ENCODE peak calls at places on chromosome 4, in eight cellular contexts. A, D, K, B, N, O, Q and X are unnamed samples.

GRCh38 chr4:175457956-175458355 is 354.1 kb downstream of the GPM6A start:
- DNase-seq in O (no peak), N (no peak), B (no peak), D (no peak), A (no peak), K (no peak), Q (peak), X (no peak)

GRCh38 chr4:128384765-128385164 is 97.2 kb upstream of the PGRMC2 start:
- DNase-seq in N (no peak), A (no peak), K (no peak), O (no peak), D (no peak), B (no peak), Q (no peak), X (no peak)

GRCh38 chr4:149072359-149072758 is 630.1 kb upstream of the NR3C2 start:
- DNase-seq in N (no peak), B (no peak), Q (no peak), O (no peak), K (no peak), A (no peak), D (no peak), X (no peak)

GRCh38 chr4:19987746-19988145 is 264.0 kb upstream of the SLIT2 start:
- DNase-seq in N (no peak), A (peak), Q (peak), O (peak), D (no peak), K (no peak), B (no peak), X (no peak)

GRCh38 chr4:27350161-27350560 is 489.5 kb downstream of the STIM2 start:
- DNase-seq in O (no peak), N (no peak), D (no peak), K (peak), B (no peak), Q (peak), A (no peak), X (no peak)

GRCh38 chr4:108762559-108763225 is at the start of gene ETNPPL:
- DNase-seq in A (peak), D (no peak), N (peak), K (no peak), Q (no peak), O (no peak), B (peak), X (peak)

GRCh38 chr4:139919513-139919912 is 234.5 kb downstream of the MAML3 start:
- DNase-seq in Q (no peak), B (no peak), D (no peak), N (no peak), O (peak), A (peak), K (no peak), X (no peak)

GRCh38 chr4:77586953-77587383 is 18.7 kb upstream of the CXCL13 start:
- DNase-seq in A (peak), D (no peak), Q (peak), O (no peak), N (no peak), K (no peak), B (no peak), X (no peak)

GRCh38 chr4:138305055-138305454 is 62.9 kb upstream of the SLC7A11 start:
- DNase-seq in D (no peak), Q (no peak), A (no peak), K (no peak), N (no peak), B (no peak), O (no peak), X (no peak)

GRCh38 chr4:2804973-2805501 is 12.2 kb downstream of the SH3BP2 start:
- DNase-seq in Q (no peak), D (no peak), K (no peak), O (no peak), N (peak), A (no peak), B (peak), X (no peak)

GRCh38 chr4:12595489-12595888 is 888.7 kb downstream of the RAB28 start:
- DNase-seq in Q (no peak), B (no peak), O (no peak), N (no peak), K (no peak), D (no peak), A (no peak), X (no peak)

GRCh38 chr4:118967393-118967792 is 78.7 kb downstream of the SYNPO2 start:
- DNase-seq in Q (peak), D (no peak), K (no peak), O (peak), B (no peak), N (no peak), A (peak), X (no peak)

GRCh38 chr4:38675167-38676121 is 11.4 kb downstream of the KLF3 start:
- DNase-seq in D (peak), Q (peak), K (peak), A (peak), N (peak), B (peak), O (peak), X (peak)

GRCh38 chr4:144411119-144411518 is 234.8 kb upstream of the HHIP start:
- DNase-seq in D (no peak), B (no peak), K (no peak), O (no peak), N (no peak), A (no peak), Q (no peak), X (no peak)

GRCh38 chr4:69239777-69240176 is 25.2 kb upstream of the UGT2B11 start:
- DNase-seq in K (no peak), N (no peak), B (no peak), D (no peak), Q (peak), O (no peak), A (no peak), X (peak)

GRCh38 chr4:8534129-8534528 is 46.1 kb upstream of the GPR78 start:
- DNase-seq in K (peak), D (no peak), B (no peak), O (peak), N (no peak), A (peak), Q (peak), X (peak)

GRCh38 chr4:138239496-138239895 is 2.7 kb downstream of the SLC7A11 start:
- DNase-seq in N (no peak), B (no peak), Q (no peak), K (no peak), A (no peak), D (no peak), O (no peak), X (no peak)

DNA sequence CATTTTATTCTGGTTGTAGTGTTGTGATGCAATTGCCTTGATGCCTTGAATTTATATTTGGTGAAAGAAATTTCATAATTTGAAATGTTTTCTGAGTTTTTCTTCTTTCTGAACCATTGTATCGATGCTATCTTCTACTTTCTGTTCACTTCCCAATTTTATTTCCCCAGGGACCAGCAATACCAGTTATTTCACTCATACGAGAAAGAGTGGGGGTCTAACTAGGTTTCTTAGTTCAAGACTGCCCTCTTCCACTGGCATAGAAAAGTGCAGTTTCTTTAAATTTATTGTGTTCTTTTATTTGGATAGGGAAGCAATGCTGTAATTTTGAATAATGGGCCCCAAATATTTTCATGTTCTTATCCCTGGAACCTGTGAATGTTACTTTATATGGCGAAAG is 544.0 kb upstream of the ADGRL3 start:
- DNase-seq in B (no peak), K (no peak), A (no peak), N (no peak), O (no peak), Q (no peak), D (no peak), X (no peak)
- TF ChIP-seq CTCF in B (no peak), K (no peak), A (no peak), N (no peak), O (peak), Q (peak), D (no peak), X (no peak)

GRCh38 chr4:9947168-9948062 is 73.9 kb downstream of the SLC2A9 start:
- DNase-seq in N (no peak), B (no peak), D (no peak), Q (no peak), A (no peak), O (no peak), K (no peak), X (no peak)
- H3K27ac ChIP-seq in N (no peak), B (no peak), D (no peak), Q (no peak), A (no peak), O (no peak), K (no peak), X (no peak)

GRCh38 chr4:154314248-154314647 is 177.4 kb downstream of the DCHS2 start:
- DNase-seq in K (peak), N (no peak), O (no peak), Q (no peak), D (no peak), A (peak), B (no peak), X (no peak)
- TF ChIP-seq CTCF in K (peak), N (no peak), O (peak), Q (peak), D (no peak), A (peak), B (no peak), X (no peak)

GRCh38 chr4:687975-688694 is 816 bp downstream of the SLC49A3 start:
- DNase-seq in B (no peak), D (no peak), N (peak), K (no peak), O (no peak), Q (no peak), A (no peak), X (no peak)

GRCh38 chr4:685681-686218 is 3.2 kb downstream of the SLC49A3 start:
- DNase-seq in Q (no peak), D (no peak), K (no peak), N (no peak), A (no peak), B (no peak), O (no peak), X (no peak)

GRCh38 chr4:687048-687974 is 1.6 kb downstream of the SLC49A3 start:
- DNase-seq in D (no peak), A (peak), B (peak), O (peak), K (peak), Q (peak), N (peak), X (peak)

GRCh38 chr4:684611-685010 is 4.3 kb downstream of the SLC49A3 start:
- DNase-seq in O (no peak), N (no peak), Q (no peak), K (no peak), D (no peak), B (no peak), A (no peak), X (no peak)

DNA sequence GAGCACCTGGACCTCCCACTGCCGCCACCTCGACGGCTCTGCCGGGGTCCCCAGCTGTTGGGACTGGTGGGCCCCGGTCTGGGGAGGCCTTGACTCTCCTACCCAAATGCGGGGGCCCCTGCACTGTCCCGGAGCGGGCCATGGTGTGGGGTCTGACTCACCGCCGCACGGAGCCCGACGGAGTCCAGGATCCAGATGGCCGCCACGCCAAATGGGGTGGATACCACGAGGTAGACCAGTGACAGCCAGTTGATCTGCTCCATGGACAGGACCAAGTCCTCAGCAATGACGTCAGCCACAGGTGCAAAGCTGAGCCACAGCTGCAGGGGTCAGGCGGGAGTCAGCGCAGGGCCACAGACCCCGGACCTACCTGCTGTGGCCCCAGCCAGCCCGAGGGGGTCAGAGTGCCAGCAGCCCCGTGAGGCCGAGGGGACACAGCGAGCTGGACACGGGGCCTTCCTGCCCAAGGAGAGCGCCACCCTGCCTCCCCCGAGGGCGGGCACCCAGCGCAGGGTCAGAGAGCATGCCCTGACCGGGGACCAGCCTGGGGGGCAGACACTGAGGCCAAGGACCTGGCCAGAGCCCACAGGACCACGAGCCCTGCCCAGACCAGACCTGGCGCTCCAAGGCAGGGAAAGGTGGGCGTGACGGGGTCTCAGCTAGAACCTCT is 2.4 kb downstream of the SLC49A3 start:
- DNase-seq in O (no peak), B (no peak), N (no peak), D (no peak), Q (no peak), K (no peak), A (no peak), X (no peak)
- H3K27ac ChIP-seq in O (peak), B (peak), N (no peak), D (no peak), Q (no peak), K (peak), A (no peak), X (peak)

DNA sequence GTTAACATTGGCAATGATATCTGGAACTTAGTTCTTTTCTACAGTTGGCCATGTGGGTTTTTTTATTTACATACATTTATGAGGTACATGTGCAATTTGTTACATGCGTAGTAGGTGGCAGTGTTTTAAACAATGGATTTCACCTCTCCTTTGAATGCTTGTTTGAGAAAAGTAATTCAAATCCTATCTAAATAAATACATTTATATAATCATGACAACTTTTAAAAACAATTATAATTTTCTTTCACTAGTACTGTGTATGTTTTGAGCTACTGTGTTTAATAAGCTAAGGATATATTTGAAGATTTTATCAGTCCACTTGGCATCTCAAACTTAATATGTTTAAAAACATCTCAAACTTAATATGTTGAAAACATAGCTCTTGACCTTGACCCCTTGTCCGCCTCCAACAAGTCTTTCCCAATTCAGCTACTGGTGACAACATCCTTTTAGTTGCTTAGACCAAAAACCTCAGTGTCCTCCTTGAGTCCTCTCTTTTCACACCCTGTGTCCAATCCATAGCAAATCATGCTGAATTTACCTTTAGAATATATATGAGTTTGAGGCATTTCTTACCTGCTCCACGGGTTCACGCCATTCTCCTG is 14.5 kb downstream of the GUCY1B1 start:
- DNase-seq in N (no peak), K (no peak), A (no peak), D (no peak), B (no peak), Q (no peak), O (no peak), X (no peak)
- TF ChIP-seq CTCF in N (no peak), K (no peak), A (no peak), D (no peak), B (no peak), Q (no peak), O (no peak), X (no peak)

GRCh38 chr4:72424006-72424405 is 145.0 kb downstream of the ADAMTS3 start:
- DNase-seq in B (no peak), A (no peak), Q (no peak), N (no peak), O (no peak), K (no peak), D (no peak), X (no peak)

DNA sequence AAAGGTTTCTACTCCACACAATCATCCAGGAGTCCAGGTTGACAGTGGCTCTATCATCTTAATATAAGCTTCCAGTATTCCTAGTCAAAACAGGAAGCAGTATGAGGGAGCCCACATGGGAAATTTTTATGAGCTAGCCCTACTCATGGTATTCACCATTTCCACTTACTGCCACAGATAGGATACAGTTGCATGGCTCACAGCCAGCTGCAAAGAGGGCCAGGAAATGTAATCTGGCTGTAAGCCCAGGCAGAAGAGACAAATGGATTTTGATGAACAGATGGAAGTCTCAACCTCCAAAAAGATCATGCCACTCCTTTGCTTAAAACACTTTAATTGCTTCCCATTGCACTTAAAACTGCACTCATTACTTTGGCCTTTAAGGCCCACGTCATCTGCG is 150.6 kb downstream of the ADAMTS3 start:
- DNase-seq in N (no peak), Q (peak), K (no peak), O (peak), D (no peak), B (peak), A (peak), X (peak)
- H3K27ac ChIP-seq in N (no peak), Q (no peak), K (no peak), O (no peak), D (no peak), B (no peak), A (no peak), X (no peak)